ENCODE peak calls at places on chromosomes 12 and 14, in ten cellular contexts. V is skeletal muscle cell; L is NCI-H1417 treated with DMSO at 0.1 percent for 48 hours; G is Karpas-422; T is activated T-helper 1 cell treated with anti-CD3 and anti-CD28 coated beads, Interleukin-2, amount 50 U/mL, for 16 hours; I is HT1080; D is LHCN-M2; C is stimulated activated CD4-positive, alpha-beta T cell treated with anti-CD3 and anti-CD28 coated beads, Interleukin-4, amount 100 ng/mL, for 48 hours; M is mucosa of descending colon; K is NCI-H1092 treated with DMSO at 0.1 percent for 48 hours. S is an unnamed sample.

GRCh38 chr12:51318846-51319570 is 5.0 kb downstream of the BIN2 start:
- DNase-seq in C (no peak), M (no peak), V (no peak), G (no peak), D (no peak), L (no peak), T (no peak), I (no peak), K (no peak), S (no peak)

GRCh38 chr12:132514216-132514820 is 24.4 kb downstream of the FBRSL1 start:
- DNase-seq in V (no peak), L (no peak), K (no peak), M (no peak), I (no peak), G (no peak), C (no peak), D (no peak), T (no peak), S (no peak)

GRCh38 chr12:66934289-66934688 is 255.4 kb upstream of the GRIP1 start:
- DNase-seq in I (no peak), T (no peak), G (no peak), M (no peak), D (no peak), V (no peak), L (no peak), C (no peak), K (no peak), S (no peak)

GRCh38 chr12:52992699-52993557 is 13.3 kb upstream of the EIF4B start:
- DNase-seq in V (no peak), L (no peak), K (no peak), M (no peak), T (no peak), C (no peak), I (peak), G (no peak), D (peak), S (no peak)

GRCh38 chr12:6211421-6211869 is 11.2 kb downstream of the CD9 start:
- DNase-seq in D (peak), G (no peak), L (no peak), I (no peak), T (no peak), C (no peak), M (no peak), V (no peak), K (no peak), S (no peak)

GRCh38 chr12:121866331-121866730 is 7.7 kb upstream of the HPD start:
- DNase-seq in V (no peak), I (no peak), K (no peak), C (no peak), D (no peak), T (no peak), M (no peak), L (no peak), G (no peak), S (no peak)

GRCh38 chr14:93137864-93138263 is 22.1 kb upstream of the ITPK1 start:
- DNase-seq in D (no peak), M (peak), K (peak), C (no peak), G (no peak), L (peak), V (no peak), T (no peak), I (no peak), S (no peak)

GRCh38 chr14:23360496-23360895 is 4.5 kb downstream of the EFS start:
- DNase-seq in D (no peak), L (no peak), I (no peak), V (no peak), K (no peak), M (no peak), T (no peak), G (no peak), C (no peak), S (no peak)

GRCh38 chr12:39736406-39736805 is 116.8 kb upstream of the ABCD2 start:
- DNase-seq in L (no peak), C (no peak), I (no peak), D (no peak), V (no peak), M (no peak), T (no peak), K (no peak), G (no peak), S (no peak)

GRCh38 chr12:57823131-57823907 is 4.8 kb upstream of the AVIL start:
- DNase-seq in T (no peak), D (no peak), M (no peak), I (no peak), G (no peak), K (no peak), L (no peak), C (no peak), V (no peak), S (no peak)

GRCh38 chr12:29769162-29769820 is 14.5 kb downstream of the TMTC1 start:
- DNase-seq in I (peak), T (no peak), M (no peak), L (no peak), D (peak), K (no peak), V (peak), C (no peak), G (no peak), S (no peak)

S was measured in GM18507.